ENCODE peak calls at places on chromosomes 12 and 14, in eight cellular contexts. H is pancreas, W is stomach, P is heart right ventricle, M is adipocyte, F is K562, C is HCT116, Z is left ventricle myocardium inferior. I is an unnamed sample.

GRCh38 chr12:109888179-109889020 is 8.1 kb upstream of the GLTP start:
- DNase-seq in H (no peak), W (no peak), P (no peak), M (peak; percentile 84), F (no peak), Z (no peak), C (peak; percentile 50), I (no peak)

GRCh38 chr12:10235761-10236631 is 23.3 kb downstream of the GABARAPL1 start:
- DNase-seq in F (peak; percentile 45), C (peak; percentile 31), W (peak; percentile 31), M (peak; percentile 76), P (no peak), H (no peak), Z (no peak), I (peak; percentile 73)

GRCh38 chr14:105865266-105865903 is 339.0 kb downstream of the TMEM121 start:
- DNase-seq in F (no peak), P (no peak), C (no peak), H (peak; percentile 46), Z (peak; percentile 12), W (peak; percentile 20), M (no peak), I (no peak)

GRCh38 chr14:81594012-81594411 is 60.4 kb upstream of the SEL1L start:
- DNase-seq in M (no peak), Z (peak; percentile 25), W (no peak), F (no peak), C (no peak), P (peak; percentile 16), H (peak; percentile 83), I (no peak)

GRCh38 chr14:50531595-50532501 is 521 bp downstream of the MAP4K5 start:
- DNase-seq in W (peak; percentile 48), Z (peak; percentile 42), P (peak; percentile 25), H (peak; percentile 87), F (no peak), C (no peak), M (peak; percentile 75), I (peak; percentile 78)

GRCh38 chr12:110073049-110073831 is 24.9 kb upstream of the C12orf76 start:
- DNase-seq in W (no peak), F (no peak), P (peak; percentile 10), C (no peak), M (peak; percentile 25), Z (peak; percentile 21), H (peak; percentile 42), I (peak; percentile 46)

GRCh38 chr12:66048843-66049537 is 81.6 kb downstream of the LLPH start:
- DNase-seq in P (no peak), F (no peak), M (peak; percentile 76), H (no peak), C (no peak), Z (no peak), W (no peak), I (no peak)

GRCh38 chr14:100146548-100147091 is 12.8 kb downstream of the DEGS2 start:
- DNase-seq in F (no peak), P (no peak), W (no peak), Z (no peak), H (no peak), M (no peak), C (no peak), I (no peak)

GRCh38 chr12:109239179-109239578 is 69.9 kb downstream of the FOXN4 start:
- DNase-seq in H (no peak), C (no peak), F (no peak), M (no peak), W (no peak), P (no peak), Z (no peak), I (no peak)

GRCh38 chr12:78797201-78797931 is 67.2 kb upstream of the SYT1 start:
- DNase-seq in C (no peak), P (no peak), Z (no peak), H (no peak), W (no peak), F (no peak), M (peak; percentile 37), I (no peak)

GRCh38 chr14:93893550-93894329 is 33.4 kb upstream of the FAM181A start:
- DNase-seq in Z (no peak), P (no peak), H (no peak), W (no peak), C (no peak), F (no peak), M (no peak), I (no peak)

GRCh38 chr12:101459642-101460346 is 15.3 kb upstream of the SPIC start:
- DNase-seq in C (peak; percentile 59), W (peak; percentile 46), F (no peak), M (peak; percentile 86), H (no peak), Z (no peak), P (no peak), I (no peak)

GRCh38 chr12:75632452-75632851 is 121.0 kb upstream of the KRR1 start:
- DNase-seq in Z (no peak), W (no peak), F (no peak), H (no peak), C (no peak), M (no peak), P (no peak), I (no peak)

GRCh38 chr14:103058209-103059055 is 1.1 kb upstream of the CDC42BPB start:
- DNase-seq in F (no peak), C (no peak), P (no peak), M (no peak), H (peak; percentile 57), W (no peak), Z (no peak), I (no peak)

GRCh38 chr12:9793774-9794395 is 33.2 kb upstream of the CD69 start:
- DNase-seq in M (no peak), P (no peak), W (no peak), H (no peak), F (no peak), Z (no peak), C (no peak), I (peak; percentile 50)

GRCh38 chr12:106953352-106954260 is 2.1 kb upstream of the TMEM263 start:
- DNase-seq in Z (no peak), C (no peak), H (no peak), W (no peak), F (no peak), P (no peak), M (no peak), I (peak; percentile 37)

DNA sequence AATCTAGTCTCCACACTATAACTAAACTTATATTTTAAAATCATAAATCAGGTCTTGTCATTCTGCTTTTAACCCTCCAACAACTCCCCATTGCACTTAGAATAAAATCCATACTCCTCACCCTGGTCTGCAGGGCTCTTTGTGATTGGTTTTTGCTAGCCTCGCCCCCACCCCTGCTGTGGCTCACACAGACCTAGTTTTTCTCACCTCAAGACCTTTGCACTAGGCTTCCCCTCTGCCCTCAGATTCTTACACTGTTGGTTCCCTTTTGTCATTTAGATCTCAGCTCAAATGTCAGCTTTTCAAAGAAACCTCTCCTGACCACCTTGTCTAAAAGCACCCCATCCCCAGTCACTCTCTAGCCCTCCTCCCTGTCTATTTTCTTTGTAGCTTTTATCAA is 10.7 kb upstream of the LHX5 start:
- DNase-seq in M (no peak), F (no peak), C (no peak), Z (no peak), P (no peak), W (no peak), H (no peak), I (no peak)
- H3K4me1 ChIP-seq in M (peaks cover 6% of the 10 kb centered on the region), F (no peaks in the 10 kb centered on the region), C (no peaks in the 10 kb centered on the region), Z (peaks cover 4% of the 10 kb centered on the region), P (no peaks in the 10 kb centered on the region), W (peaks cover 6% of the 10 kb centered on the region), H (no peaks in the 10 kb centered on the region), I (no peaks in the 10 kb centered on the region)

DNA sequence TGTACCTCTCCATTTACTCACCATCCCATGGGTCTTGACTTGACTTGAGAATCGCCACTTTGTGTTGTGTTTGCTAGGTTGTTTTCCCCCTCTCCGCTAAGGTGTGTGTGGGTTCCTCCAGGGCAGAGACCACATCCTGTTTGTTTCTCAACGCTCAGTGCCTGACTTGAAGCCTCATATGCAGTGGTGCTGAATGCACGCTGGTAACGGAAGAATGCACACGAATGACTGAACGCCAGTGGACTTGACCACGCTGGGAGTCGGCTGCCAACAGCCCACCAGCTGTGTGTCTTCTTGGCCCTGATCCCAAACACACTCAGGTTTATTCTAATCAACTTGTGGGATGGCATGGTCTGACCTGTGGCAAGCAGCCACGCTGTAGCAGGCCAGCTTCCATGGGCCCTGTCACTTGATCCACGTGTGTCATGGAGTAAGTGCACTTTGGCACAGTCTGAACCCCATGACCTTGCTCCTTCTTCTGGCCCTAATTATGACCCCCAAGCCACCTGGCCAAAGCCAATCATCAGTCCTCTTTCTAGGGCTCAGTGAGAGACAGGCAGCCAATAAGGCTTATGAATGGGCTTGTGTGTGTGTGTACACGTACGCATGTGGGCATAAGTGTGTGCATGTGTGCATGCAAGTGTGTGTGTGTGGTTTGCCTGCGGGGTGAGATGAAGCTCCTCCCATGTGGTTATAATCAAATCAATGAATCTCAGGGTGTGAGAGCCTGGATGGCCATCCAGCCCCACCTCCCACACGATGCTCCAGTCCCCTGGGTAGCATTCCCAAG is 6.3 kb upstream of the TC2N start:
- DNase-seq in C (no peak), H (no peak), P (no peak), Z (no peak), F (no peak), M (no peak), W (peak; percentile 59), I (no peak)
- H3K4me1 ChIP-seq in C (peaks cover 25% of the 10 kb centered on the region), H (peaks cover 74% of the 10 kb centered on the region), P (no peaks in the 10 kb centered on the region), Z (peaks cover 21% of the 10 kb centered on the region), F (no peaks in the 10 kb centered on the region), M (peaks cover 23% of the 10 kb centered on the region), W (peaks cover 80% of the 10 kb centered on the region), I (peaks cover 11% of the 10 kb centered on the region)

DNA sequence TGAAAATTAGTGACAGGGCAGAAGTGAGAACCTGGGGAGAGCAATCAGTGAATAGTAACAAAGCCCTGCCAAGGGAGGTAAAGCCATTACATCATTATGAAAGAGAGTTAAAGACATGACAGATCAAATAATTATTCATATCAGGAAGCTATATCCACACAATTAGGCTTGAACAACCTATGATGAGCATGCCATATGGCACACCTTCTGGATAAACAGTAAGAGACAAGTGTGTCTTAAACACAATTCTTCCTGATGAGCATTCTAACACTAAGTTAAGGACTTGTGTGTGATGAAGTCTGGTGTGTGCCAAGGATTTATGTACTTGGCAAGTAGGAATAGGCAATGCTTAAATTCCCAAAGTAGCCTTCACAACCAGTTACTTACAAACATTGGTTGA is 76.1 kb downstream of the GALNT4 start:
- DNase-seq in H (no peak), M (no peak), F (no peak), W (no peak), P (no peak), C (no peak), Z (no peak), I (no peak)
- H3K4me1 ChIP-seq in H (no peaks in the 10 kb centered on the region), M (peaks cover 30% of the 10 kb centered on the region), F (peaks cover 4% of the 10 kb centered on the region), W (peaks cover 27% of the 10 kb centered on the region), P (no peaks in the 10 kb centered on the region), C (peaks cover 6% of the 10 kb centered on the region), Z (peaks cover 30% of the 10 kb centered on the region), I (no peaks in the 10 kb centered on the region)

GRCh38 chr12:46366771-46367170 is 5.8 kb downstream of the SLC38A2 start:
- DNase-seq in Z (no peak), C (no peak), W (no peak), M (peak; percentile 23), H (no peak), P (no peak), F (no peak), I (no peak)

GRCh38 chr12:46364300-46364696 is 8.3 kb downstream of the SLC38A2 start:
- DNase-seq in W (no peak), H (no peak), P (no peak), Z (no peak), M (no peak), C (no peak), F (no peak), I (no peak)

GRCh38 chr12:46365951-46366379 is 6.6 kb downstream of the SLC38A2 start:
- DNase-seq in W (no peak), H (no peak), M (peak; percentile 12), P (no peak), Z (no peak), F (no peak), C (no peak), I (no peak)

GRCh38 chr12:46363582-46364299 is 8.8 kb downstream of the SLC38A2 start:
- DNase-seq in P (no peak), H (no peak), Z (no peak), M (no peak), F (no peak), C (no peak), W (no peak), I (no peak)

GRCh38 chr12:46364777-46365580 is 7.6 kb downstream of the SLC38A2 start:
- DNase-seq in M (peak; percentile 75), P (peak; percentile 71), C (no peak), Z (no peak), H (no peak), W (peak; percentile 84), F (no peak), I (no peak)
- H3K4me1 ChIP-seq in M (peaks cover 78% of the 10 kb centered on the region), P (peaks cover 14% of the 10 kb centered on the region), C (peaks cover 53% of the 10 kb centered on the region), Z (peaks cover 100% of the 10 kb centered on the region), H (peaks cover 87% of the 10 kb centered on the region), W (peaks cover 100% of the 10 kb centered on the region), F (peaks cover 41% of the 10 kb centered on the region), I (no peaks in the 10 kb centered on the region)